ENCODE peak calls at places on chromosomes 5 and 9, in nine cellular contexts. One of them, this sample, is unnamed.
A peak's percentile ranks its signal among the peaks of the same experiment; 100 is the strongest.

GRCh38 chr5:173010021-173010420 is 26.4 kb downstream of the ATP6V0E1 start:
- DNase-seq in NT2/D1: no peak
- DNase-seq in mammary epithelial cell: peak; percentile 24
- DNase-seq in colonic mucosa: no peak
- DNase-seq in K562: no peak
- DNase-seq in fibroblast of lung: peak; percentile 34
- DNase-seq in mesenchymal stem cell: peak; percentile 40
- DNase-seq in PC-3: no peak
- DNase-seq in DND-41: no peak
- DNase-seq in this sample: peak; percentile 42

GRCh38 chr9:91421987-91422765 is 1.5 kb downstream of the NFIL3 start:
- DNase-seq in mesenchymal stem cell: peak; percentile 67
- DNase-seq in NT2/D1: no peak
- DNase-seq in fibroblast of lung: no peak
- DNase-seq in PC-3: no peak
- DNase-seq in K562: no peak
- DNase-seq in colonic mucosa: peak; percentile 50
- DNase-seq in DND-41: no peak
- DNase-seq in mammary epithelial cell: peak; percentile 47
- DNase-seq in this sample: peak; percentile 53

GRCh38 chr5:118253401-118254061 is 734.8 kb downstream of the DTWD2 start:
- DNase-seq in DND-41: no peak
- DNase-seq in PC-3: no peak
- DNase-seq in fibroblast of lung: no peak
- DNase-seq in K562: no peak
- DNase-seq in mammary epithelial cell: no peak
- DNase-seq in mesenchymal stem cell: no peak
- DNase-seq in colonic mucosa: no peak
- DNase-seq in NT2/D1: no peak
- DNase-seq in this sample: no peak

GRCh38 chr5:128378636-128379035 is 159.4 kb downstream of the FBN2 start:
- DNase-seq in NT2/D1: no peak
- DNase-seq in K562: no peak
- DNase-seq in mammary epithelial cell: no peak
- DNase-seq in DND-41: no peak
- DNase-seq in PC-3: no peak
- DNase-seq in colonic mucosa: no peak
- DNase-seq in fibroblast of lung: no peak
- DNase-seq in mesenchymal stem cell: no peak
- DNase-seq in this sample: peak; percentile 58

GRCh38 chr9:130156672-130157071 is 15.5 kb upstream of the NCS1 start:
- DNase-seq in fibroblast of lung: no peak
- DNase-seq in NT2/D1: no peak
- DNase-seq in PC-3: no peak
- DNase-seq in mammary epithelial cell: no peak
- DNase-seq in mesenchymal stem cell: no peak
- DNase-seq in colonic mucosa: no peak
- DNase-seq in DND-41: no peak
- DNase-seq in K562: no peak
- DNase-seq in this sample: no peak

GRCh38 chr5:174115226-174115625 is 69.7 kb downstream of the NSG2 start:
- DNase-seq in PC-3: no peak
- DNase-seq in K562: no peak
- DNase-seq in colonic mucosa: no peak
- DNase-seq in NT2/D1: no peak
- DNase-seq in mesenchymal stem cell: no peak
- DNase-seq in fibroblast of lung: no peak
- DNase-seq in mammary epithelial cell: no peak
- DNase-seq in DND-41: no peak
- DNase-seq in this sample: no peak

GRCh38 chr9:134634190-134634589 is 7.4 kb upstream of the COL5A1 start:
- DNase-seq in mammary epithelial cell: no peak
- DNase-seq in DND-41: no peak
- DNase-seq in colonic mucosa: no peak
- DNase-seq in fibroblast of lung: no peak
- DNase-seq in mesenchymal stem cell: no peak
- DNase-seq in NT2/D1: no peak
- DNase-seq in PC-3: no peak
- DNase-seq in K562: no peak
- DNase-seq in this sample: no peak

GRCh38 chr5:113806250-113806649 is 292.8 kb downstream of the YTHDC2 start:
- DNase-seq in mammary epithelial cell: peak; percentile 17
- DNase-seq in NT2/D1: no peak
- DNase-seq in mesenchymal stem cell: peak; percentile 57
- DNase-seq in DND-41: no peak
- DNase-seq in fibroblast of lung: peak; percentile 45
- DNase-seq in PC-3: peak; percentile 15
- DNase-seq in colonic mucosa: no peak
- DNase-seq in K562: no peak
- DNase-seq in this sample: peak; percentile 63

GRCh38 chr9:93013856-93014582 is 44.5 kb upstream of the SUSD3 start:
- DNase-seq in K562: no peak
- DNase-seq in fibroblast of lung: no peak
- DNase-seq in NT2/D1: no peak
- DNase-seq in DND-41: no peak
- DNase-seq in mammary epithelial cell: no peak
- DNase-seq in colonic mucosa: peak; percentile 7
- DNase-seq in mesenchymal stem cell: no peak
- DNase-seq in PC-3: no peak
- DNase-seq in this sample: no peak

GRCh38 chr9:37989632-37990155 is 79.3 kb downstream of the SHB start:
- DNase-seq in K562: no peak
- DNase-seq in PC-3: no peak
- DNase-seq in mammary epithelial cell: no peak
- DNase-seq in NT2/D1: no peak
- DNase-seq in mesenchymal stem cell: no peak
- DNase-seq in fibroblast of lung: no peak
- DNase-seq in colonic mucosa: no peak
- DNase-seq in DND-41: no peak
- DNase-seq in this sample: no peak

GRCh38 chr9:136087741-136088480 is 7.2 kb downstream of the NACC2 start:
- DNase-seq in PC-3: no peak
- DNase-seq in K562: no peak
- DNase-seq in NT2/D1: no peak
- DNase-seq in DND-41: no peak
- DNase-seq in mammary epithelial cell: no peak
- DNase-seq in mesenchymal stem cell: no peak
- DNase-seq in fibroblast of lung: no peak
- DNase-seq in colonic mucosa: no peak
- DNase-seq in this sample: no peak

GRCh38 chr5:57111993-57112392 is 61.9 kb upstream of the GPBP1 start:
- DNase-seq in colonic mucosa: peak; percentile 22
- DNase-seq in NT2/D1: no peak
- DNase-seq in K562: no peak
- DNase-seq in mesenchymal stem cell: no peak
- DNase-seq in PC-3: no peak
- DNase-seq in DND-41: no peak
- DNase-seq in fibroblast of lung: no peak
- DNase-seq in mammary epithelial cell: no peak
- DNase-seq in this sample: no peak

GRCh38 chr9:119365291-119366027 is 3.8 kb downstream of the BRINP1 start:
- DNase-seq in mammary epithelial cell: peak; percentile 40
- DNase-seq in mesenchymal stem cell: peak; percentile 32
- DNase-seq in colonic mucosa: no peak
- DNase-seq in NT2/D1: peak; percentile 87
- DNase-seq in fibroblast of lung: no peak
- DNase-seq in DND-41: no peak
- DNase-seq in PC-3: peak; percentile 4
- DNase-seq in K562: peak; percentile 11
- DNase-seq in this sample: peak; percentile 57

GRCh38 chr5:17283121-17283415 is 65.6 kb downstream of the BASP1 start:
- DNase-seq in NT2/D1: no peak
- DNase-seq in fibroblast of lung: no peak
- DNase-seq in mesenchymal stem cell: no peak
- DNase-seq in colonic mucosa: no peak
- DNase-seq in PC-3: no peak
- DNase-seq in K562: no peak
- DNase-seq in mammary epithelial cell: no peak
- DNase-seq in DND-41: no peak
- DNase-seq in this sample: no peak

GRCh38 chr5:157592594-157592993 is 17.0 kb upstream of the ADAM19 start:
- DNase-seq in colonic mucosa: no peak
- DNase-seq in mesenchymal stem cell: no peak
- DNase-seq in mammary epithelial cell: no peak
- DNase-seq in NT2/D1: no peak
- DNase-seq in K562: no peak
- DNase-seq in DND-41: no peak
- DNase-seq in fibroblast of lung: no peak
- DNase-seq in PC-3: no peak
- DNase-seq in this sample: no peak

GRCh38 chr9:129857207-129857606 is 21.9 kb downstream of the USP20 start:
- DNase-seq in PC-3: no peak
- DNase-seq in DND-41: peak; percentile 46
- DNase-seq in fibroblast of lung: no peak
- DNase-seq in mesenchymal stem cell: no peak
- DNase-seq in colonic mucosa: no peak
- DNase-seq in K562: peak; percentile 78
- DNase-seq in mammary epithelial cell: no peak
- DNase-seq in NT2/D1: no peak
- DNase-seq in this sample: no peak

GRCh38 chr5:35938518-35939227 is at the start of gene CAPSL:
- DNase-seq in mesenchymal stem cell: peak; percentile 87
- DNase-seq in NT2/D1: peak; percentile 30
- DNase-seq in fibroblast of lung: peak; percentile 79
- DNase-seq in DND-41: peak; percentile 26
- DNase-seq in K562: no peak
- DNase-seq in PC-3: peak; percentile 64
- DNase-seq in colonic mucosa: peak; percentile 27
- DNase-seq in mammary epithelial cell: peak; percentile 66
- DNase-seq in this sample: peak; percentile 54

GRCh38 chr9:119370816-119371215 is 1.6 kb upstream of the BRINP1 start:
- DNase-seq in K562: peak; percentile 19
- DNase-seq in colonic mucosa: peak; percentile 21
- DNase-seq in fibroblast of lung: peak; percentile 5
- DNase-seq in DND-41: peak; percentile 46
- DNase-seq in mesenchymal stem cell: peak; percentile 25
- DNase-seq in NT2/D1: peak; percentile 71
- DNase-seq in PC-3: peak; percentile 1
- DNase-seq in mammary epithelial cell: peak; percentile 35
- DNase-seq in this sample: peak; percentile 53

GRCh38 chr5:56175465-56175864 is 57.7 kb downstream of the ANKRD55 start:
- DNase-seq in NT2/D1: peak; percentile 70
- DNase-seq in colonic mucosa: no peak
- DNase-seq in K562: no peak
- DNase-seq in mammary epithelial cell: peak; percentile 57
- DNase-seq in DND-41: no peak
- DNase-seq in mesenchymal stem cell: peak; percentile 75
- DNase-seq in fibroblast of lung: peak; percentile 86
- DNase-seq in PC-3: peak; percentile 48
- DNase-seq in this sample: peak; percentile 80

GRCh38 chr5:75239681-75240080 is 3.0 kb upstream of the ANKRD31 start:
- DNase-seq in fibroblast of lung: no peak
- DNase-seq in PC-3: peak; percentile 74
- DNase-seq in NT2/D1: no peak
- DNase-seq in mammary epithelial cell: peak; percentile 68
- DNase-seq in K562: no peak
- DNase-seq in DND-41: no peak
- DNase-seq in mesenchymal stem cell: no peak
- DNase-seq in colonic mucosa: no peak
- DNase-seq in this sample: no peak
- H3K9ac ChIP-seq in fibroblast of lung: no peak overlapping the region
- H3K9ac ChIP-seq in PC-3: no peak overlapping the region
- H3K9ac ChIP-seq in NT2/D1: no peak overlapping the region
- H3K9ac ChIP-seq in mammary epithelial cell: peak overlapping the region; percentile 17
- H3K9ac ChIP-seq in K562: no peak overlapping the region
- H3K9ac ChIP-seq in DND-41: no peak overlapping the region
- H3K9ac ChIP-seq in mesenchymal stem cell: no peak overlapping the region
- H3K9ac ChIP-seq in colonic mucosa: no peak overlapping the region
- H3K9ac ChIP-seq in this sample: no peak overlapping the region

DNA sequence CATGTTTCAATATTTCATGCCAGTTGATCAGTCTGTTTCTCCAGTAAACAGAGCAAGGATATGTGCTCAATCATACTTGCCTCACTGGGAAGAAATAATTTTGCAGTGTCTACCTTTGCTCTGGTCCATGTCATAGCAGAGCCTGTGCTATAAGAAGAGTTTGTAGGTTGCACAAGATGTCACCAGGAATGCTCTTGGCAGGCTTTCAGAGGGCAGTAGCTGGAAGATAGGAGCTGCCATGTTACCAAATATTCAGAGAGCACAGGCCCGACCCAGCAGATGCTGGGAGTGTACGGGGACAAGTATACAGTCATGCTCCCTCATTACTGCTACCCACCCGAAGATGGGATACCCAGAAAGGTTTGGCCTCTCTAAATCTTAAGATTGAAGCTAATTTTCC is 102.7 kb downstream of the UGCG start:
- DNase-seq in DND-41: no peak
- DNase-seq in mesenchymal stem cell: no peak
- DNase-seq in NT2/D1: no peak
- DNase-seq in K562: no peak
- DNase-seq in PC-3: no peak
- DNase-seq in mammary epithelial cell: no peak
- DNase-seq in colonic mucosa: no peak
- DNase-seq in fibroblast of lung: no peak
- DNase-seq in this sample: no peak
- H3K4me1 ChIP-seq in DND-41: peaks cover 8% of the 10 kb centered on the region
- H3K4me1 ChIP-seq in mesenchymal stem cell: peaks cover 6% of the 10 kb centered on the region
- H3K4me1 ChIP-seq in NT2/D1: no peaks in the 10 kb centered on the region
- H3K4me1 ChIP-seq in K562: no peaks in the 10 kb centered on the region
- H3K4me1 ChIP-seq in PC-3: no peaks in the 10 kb centered on the region
- H3K4me1 ChIP-seq in mammary epithelial cell: peaks cover 5% of the 10 kb centered on the region
- H3K4me1 ChIP-seq in colonic mucosa: no peaks in the 10 kb centered on the region
- H3K4me1 ChIP-seq in fibroblast of lung: no peaks in the 10 kb centered on the region
- H3K4me1 ChIP-seq in this sample: no peaks in the 10 kb centered on the region

DNA sequence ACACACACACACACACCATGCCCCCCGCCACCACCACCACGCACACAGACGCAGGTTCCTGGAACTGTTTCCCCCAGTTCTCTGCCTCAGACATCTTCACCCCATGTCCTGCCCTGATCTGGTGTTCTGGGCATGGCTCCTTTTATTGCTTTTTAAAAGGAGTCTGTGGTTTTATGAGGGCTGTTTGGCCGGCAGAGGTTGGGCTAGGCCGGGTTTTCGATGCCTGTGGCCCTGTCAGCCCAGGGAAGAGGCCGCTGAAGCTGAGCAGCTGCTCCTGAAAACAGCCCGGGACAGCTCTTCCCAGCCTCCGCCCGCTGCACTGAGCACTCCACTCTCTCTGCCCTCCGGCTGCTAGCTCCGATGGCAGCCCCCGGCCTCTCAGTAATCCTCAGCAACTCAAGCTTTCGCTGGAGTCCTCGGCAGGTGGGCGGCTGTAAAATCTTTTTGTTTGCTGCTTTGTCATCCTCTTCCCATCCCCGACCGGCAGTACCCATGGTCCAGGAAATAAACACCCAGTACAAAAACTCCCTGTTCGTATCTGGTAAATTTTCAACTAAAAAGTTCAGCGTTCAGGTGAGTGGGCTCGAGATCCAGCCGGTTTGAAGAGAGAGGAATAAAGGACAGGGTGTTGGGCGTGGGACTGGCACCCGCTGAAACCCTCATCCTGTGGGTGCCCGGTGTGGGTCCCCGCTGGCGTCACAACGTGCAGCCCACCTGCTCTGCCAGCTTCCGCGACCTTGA is 103.0 kb upstream of the ERCC6L2 start:
- DNase-seq in mesenchymal stem cell: peak; percentile 88
- DNase-seq in PC-3: peak; percentile 17
- DNase-seq in fibroblast of lung: peak; percentile 94
- DNase-seq in mammary epithelial cell: no peak
- DNase-seq in K562: no peak
- DNase-seq in colonic mucosa: peak; percentile 76
- DNase-seq in NT2/D1: peak; percentile 66
- DNase-seq in DND-41: no peak
- DNase-seq in this sample: peak; percentile 55
- H3K9ac ChIP-seq in mesenchymal stem cell: peak overlapping the region; percentile 45
- H3K9ac ChIP-seq in PC-3: no peak overlapping the region
- H3K9ac ChIP-seq in fibroblast of lung: no peak overlapping the region
- H3K9ac ChIP-seq in mammary epithelial cell: no peak overlapping the region
- H3K9ac ChIP-seq in K562: no peak overlapping the region
- H3K9ac ChIP-seq in colonic mucosa: peak overlapping the region; percentile 73
- H3K9ac ChIP-seq in NT2/D1: peak overlapping the region; percentile 46
- H3K9ac ChIP-seq in DND-41: no peak overlapping the region
- H3K9ac ChIP-seq in this sample: no peak overlapping the region

GRCh38 chr5:134507495-134507894 is 18.0 kb upstream of the JADE2 start:
- DNase-seq in mesenchymal stem cell: no peak
- DNase-seq in K562: no peak
- DNase-seq in fibroblast of lung: no peak
- DNase-seq in NT2/D1: no peak
- DNase-seq in colonic mucosa: peak; percentile 34
- DNase-seq in PC-3: no peak
- DNase-seq in mammary epithelial cell: no peak
- DNase-seq in DND-41: no peak
- DNase-seq in this sample: no peak
- H3K4me1 ChIP-seq in mesenchymal stem cell: peaks cover 54% of the 10 kb centered on the region
- H3K4me1 ChIP-seq in K562: peaks cover 45% of the 10 kb centered on the region
- H3K4me1 ChIP-seq in fibroblast of lung: peaks cover 29% of the 10 kb centered on the region
- H3K4me1 ChIP-seq in NT2/D1: peaks cover 26% of the 10 kb centered on the region
- H3K4me1 ChIP-seq in colonic mucosa: peaks cover 21% of the 10 kb centered on the region
- H3K4me1 ChIP-seq in PC-3: peaks cover 89% of the 10 kb centered on the region
- H3K4me1 ChIP-seq in mammary epithelial cell: peaks cover 73% of the 10 kb centered on the region
- H3K4me1 ChIP-seq in DND-41: peaks cover 25% of the 10 kb centered on the region
- H3K4me1 ChIP-seq in this sample: peaks cover 68% of the 10 kb centered on the region

This sample was measured in adipocyte.